ENCODE peak calls at places on chromosomes 2 and 18, in seven cellular contexts. J is stromal cell of bone marrow, Z is amniotic stem cell, N is aorta, R is fibroblast of mammary gland, V is HT1080, M is coronary artery. D is an unnamed sample.

GRCh38 chr2:232854082-232854481 is 16.0 kb upstream of the SNORC start:
- DNase-seq in V (peak), R (peak), M (no peak), N (no peak), Z (peak), J (peak), D (peak)

GRCh38 chr2:56770490-56770889 is 586.7 kb downstream of the CCDC85A start:
- DNase-seq in Z (no peak), R (peak), N (no peak), V (peak), J (peak), M (no peak), D (no peak)

GRCh38 chr2:55111570-55112228 is 61.4 kb upstream of the RTN4 start:
- DNase-seq in N (peak), M (peak), R (peak), Z (peak), V (peak), J (peak), D (peak)

GRCh38 chr2:74488643-74489481 is 6.0 kb downstream of the TTC31 start:
- DNase-seq in V (no peak), J (no peak), Z (no peak), R (no peak), M (no peak), N (no peak), D (no peak)

GRCh38 chr2:66013456-66013855 is 421.5 kb upstream of the MEIS1 start:
- DNase-seq in J (no peak), V (no peak), M (no peak), N (no peak), Z (no peak), R (peak), D (no peak)

GRCh38 chr2:106065268-106065982 is 128.7 kb downstream of the UXS1 start:
- DNase-seq in M (no peak), R (no peak), Z (no peak), J (no peak), N (peak), V (no peak), D (no peak)

GRCh38 chr2:170255971-170256370 is 78.0 kb downstream of the MYO3B start:
- DNase-seq in R (peak), Z (no peak), N (no peak), M (no peak), J (peak), V (peak), D (no peak)

GRCh38 chr2:154616659-154617058 is 81.8 kb upstream of the KCNJ3 start:
- DNase-seq in R (no peak), V (no peak), J (no peak), N (no peak), M (no peak), Z (no peak), D (no peak)

GRCh38 chr2:66414896-66415295 is 20.0 kb upstream of the MEIS1 start:
- DNase-seq in M (no peak), V (no peak), Z (no peak), R (no peak), J (no peak), N (no peak), D (no peak)

GRCh38 chr2:143776531-143776930 is 647.3 kb downstream of the ARHGAP15 start:
- DNase-seq in M (no peak), R (no peak), N (no peak), V (no peak), J (no peak), Z (no peak), D (no peak)

GRCh38 chr18:21342372-21342771 is 100.3 kb downstream of the GREB1L start:
- DNase-seq in N (no peak), Z (no peak), J (no peak), V (no peak), R (no peak), M (no peak), D (peak)

GRCh38 chr2:54925022-54925421 is 125.2 kb downstream of the RTN4 start:
- DNase-seq in J (no peak), Z (no peak), M (no peak), V (no peak), R (no peak), N (no peak), D (no peak)

GRCh38 chr2:137928547-137929503 is 35.4 kb upstream of the HNMT start:
- DNase-seq in R (peak), M (no peak), J (no peak), N (no peak), V (peak), Z (no peak), D (no peak)

GRCh38 chr2:228048838-228049490 is 132.5 kb downstream of the SPHKAP start:
- DNase-seq in Z (peak), J (peak), N (no peak), M (no peak), V (peak), R (peak), D (peak)

GRCh38 chr18:48138660-48139426 is 208.4 kb upstream of the SMAD2 start:
- DNase-seq in V (no peak), N (no peak), Z (no peak), M (no peak), J (no peak), R (no peak), D (no peak)

GRCh38 chr18:24170389-24170788 is 31.5 kb downstream of the CABYR start:
- DNase-seq in V (peak), N (no peak), J (no peak), Z (no peak), M (no peak), R (no peak), D (no peak)

GRCh38 chr2:84395819-84396218 is 63.3 kb downstream of the SUCLG1 start:
- DNase-seq in V (peak), Z (no peak), J (peak), R (peak), N (no peak), M (no peak), D (no peak)

GRCh38 chr2:124908411-124908810 is 883.3 kb downstream of the CNTNAP5 start:
- DNase-seq in R (no peak), V (peak), J (no peak), N (no peak), Z (no peak), M (no peak), D (no peak)

GRCh38 chr2:71923143-71923525 is 224.5 kb downstream of the CYP26B1 start:
- DNase-seq in Z (no peak), M (peak), J (no peak), R (peak), V (no peak), N (no peak), D (no peak)

GRCh38 chr18:44911773-44912172 is 231.1 kb downstream of the SETBP1 start:
- DNase-seq in M (no peak), V (no peak), N (no peak), Z (no peak), R (no peak), J (no peak), D (no peak)

GRCh38 chr2:196260546-196260945 is 89.2 kb upstream of the STK17B start:
- DNase-seq in J (no peak), R (no peak), V (no peak), N (no peak), M (no peak), Z (no peak), D (no peak)

GRCh38 chr2:43424262-43425207 is 171.3 kb downstream of the THADA start:
- DNase-seq in R (peak), N (no peak), J (peak), V (no peak), Z (no peak), M (no peak), D (no peak)

GRCh38 chr2:171260471-171261424 is 100.1 kb upstream of the TLK1 start:
- DNase-seq in V (no peak), N (no peak), M (no peak), Z (no peak), R (no peak), J (no peak), D (peak)

D was measured in dermis blood vessel endothelial cell.